ENCODE peak calls at places on chromosome 1, in eight cellular contexts. One of them, this sample, is unnamed.

GRCh38 chr1:6440198-6441126 is 15.9 kb downstream of the ESPN start:
- DNase-seq in fibroblast of lung: peak; percentile 43
- DNase-seq in neural progenitor cell: peak; percentile 84
- DNase-seq in effector memory CD4-positive, alpha-beta T cell: peak; percentile 66
- DNase-seq in left lung: peak; percentile 90
- DNase-seq in Panc1: no peak
- DNase-seq in small intestine: peak; percentile 83
- DNase-seq in CD4-positive, CD25-positive, alpha-beta regulatory T cell: peak; percentile 65
- DNase-seq in this sample: peak; percentile 69

GRCh38 chr1:234515821-234516241 is 36.9 kb upstream of the TARBP1 start:
- DNase-seq in fibroblast of lung: peak; percentile 89
- DNase-seq in neural progenitor cell: no peak
- DNase-seq in effector memory CD4-positive, alpha-beta T cell: no peak
- DNase-seq in left lung: no peak
- DNase-seq in Panc1: no peak
- DNase-seq in small intestine: no peak
- DNase-seq in CD4-positive, CD25-positive, alpha-beta regulatory T cell: no peak
- DNase-seq in this sample: no peak

GRCh38 chr1:220564216-220564615 is 36.3 kb downstream of the MARK1 start:
- DNase-seq in fibroblast of lung: no peak
- DNase-seq in neural progenitor cell: no peak
- DNase-seq in effector memory CD4-positive, alpha-beta T cell: no peak
- DNase-seq in left lung: no peak
- DNase-seq in Panc1: no peak
- DNase-seq in small intestine: no peak
- DNase-seq in CD4-positive, CD25-positive, alpha-beta regulatory T cell: no peak
- DNase-seq in this sample: no peak

GRCh38 chr1:10561497-10561896 is 86.7 kb downstream of the PEX14 start:
- DNase-seq in fibroblast of lung: peak; percentile 65
- DNase-seq in neural progenitor cell: no peak
- DNase-seq in effector memory CD4-positive, alpha-beta T cell: no peak
- DNase-seq in left lung: no peak
- DNase-seq in Panc1: no peak
- DNase-seq in small intestine: no peak
- DNase-seq in CD4-positive, CD25-positive, alpha-beta regulatory T cell: no peak
- DNase-seq in this sample: no peak

GRCh38 chr1:107953551-107953950 is 11.4 kb downstream of the VAV3 start:
- DNase-seq in fibroblast of lung: no peak
- DNase-seq in neural progenitor cell: no peak
- DNase-seq in effector memory CD4-positive, alpha-beta T cell: no peak
- DNase-seq in left lung: no peak
- DNase-seq in Panc1: no peak
- DNase-seq in small intestine: no peak
- DNase-seq in CD4-positive, CD25-positive, alpha-beta regulatory T cell: no peak
- DNase-seq in this sample: no peak

GRCh38 chr1:1535989-1536937 is 4.2 kb downstream of the TMEM240 start:
- DNase-seq in fibroblast of lung: no peak
- DNase-seq in neural progenitor cell: no peak
- DNase-seq in effector memory CD4-positive, alpha-beta T cell: no peak
- DNase-seq in left lung: no peak
- DNase-seq in Panc1: no peak
- DNase-seq in small intestine: no peak
- DNase-seq in CD4-positive, CD25-positive, alpha-beta regulatory T cell: no peak
- DNase-seq in this sample: no peak

GRCh38 chr1:186303911-186304310 is 71.1 kb downstream of the TPR start:
- DNase-seq in fibroblast of lung: no peak
- DNase-seq in neural progenitor cell: no peak
- DNase-seq in effector memory CD4-positive, alpha-beta T cell: no peak
- DNase-seq in left lung: no peak
- DNase-seq in Panc1: no peak
- DNase-seq in small intestine: no peak
- DNase-seq in CD4-positive, CD25-positive, alpha-beta regulatory T cell: peak; percentile 48
- DNase-seq in this sample: no peak

GRCh38 chr1:228340686-228341449 is 65.8 kb downstream of the TRIM11 start:
- DNase-seq in fibroblast of lung: no peak
- DNase-seq in neural progenitor cell: peak; percentile 42
- DNase-seq in effector memory CD4-positive, alpha-beta T cell: no peak
- DNase-seq in left lung: peak; percentile 77
- DNase-seq in Panc1: no peak
- DNase-seq in small intestine: no peak
- DNase-seq in CD4-positive, CD25-positive, alpha-beta regulatory T cell: no peak
- DNase-seq in this sample: peak; percentile 8

GRCh38 chr1:20385630-20386029 is 95.0 kb downstream of the VWA5B1 start:
- DNase-seq in fibroblast of lung: no peak
- DNase-seq in neural progenitor cell: no peak
- DNase-seq in effector memory CD4-positive, alpha-beta T cell: no peak
- DNase-seq in left lung: no peak
- DNase-seq in Panc1: no peak
- DNase-seq in small intestine: no peak
- DNase-seq in CD4-positive, CD25-positive, alpha-beta regulatory T cell: no peak
- DNase-seq in this sample: no peak

GRCh38 chr1:78651247-78651646 is 1.6 kb downstream of the IFI44 start:
- DNase-seq in fibroblast of lung: peak; percentile 39
- DNase-seq in neural progenitor cell: no peak
- DNase-seq in effector memory CD4-positive, alpha-beta T cell: no peak
- DNase-seq in left lung: peak; percentile 56
- DNase-seq in Panc1: no peak
- DNase-seq in small intestine: peak; percentile 28
- DNase-seq in CD4-positive, CD25-positive, alpha-beta regulatory T cell: peak; percentile 40
- DNase-seq in this sample: no peak

GRCh38 chr1:27503961-27504587 is 14.1 kb upstream of the WASF2 start:
- DNase-seq in fibroblast of lung: peak; percentile 63
- DNase-seq in neural progenitor cell: peak; percentile 30
- DNase-seq in effector memory CD4-positive, alpha-beta T cell: no peak
- DNase-seq in left lung: no peak
- DNase-seq in Panc1: no peak
- DNase-seq in small intestine: no peak
- DNase-seq in CD4-positive, CD25-positive, alpha-beta regulatory T cell: no peak
- DNase-seq in this sample: no peak

GRCh38 chr1:59020151-59020997 is 236.5 kb upstream of the JUN start:
- DNase-seq in fibroblast of lung: peak; percentile 78
- DNase-seq in neural progenitor cell: no peak
- DNase-seq in effector memory CD4-positive, alpha-beta T cell: peak; percentile 10
- DNase-seq in left lung: no peak
- DNase-seq in Panc1: peak; percentile 51
- DNase-seq in small intestine: peak; percentile 92
- DNase-seq in CD4-positive, CD25-positive, alpha-beta regulatory T cell: peak; percentile 59
- DNase-seq in this sample: no peak

GRCh38 chr1:18118078-18118477 is 10.5 kb downstream of the IGSF21 start:
- DNase-seq in fibroblast of lung: no peak
- DNase-seq in neural progenitor cell: peak; percentile 49
- DNase-seq in effector memory CD4-positive, alpha-beta T cell: no peak
- DNase-seq in left lung: no peak
- DNase-seq in Panc1: no peak
- DNase-seq in small intestine: no peak
- DNase-seq in CD4-positive, CD25-positive, alpha-beta regulatory T cell: no peak
- DNase-seq in this sample: no peak

GRCh38 chr1:232630047-232630893 is at the start of gene SIPA1L2:
- DNase-seq in fibroblast of lung: peak; percentile 91
- DNase-seq in neural progenitor cell: peak; percentile 98
- DNase-seq in effector memory CD4-positive, alpha-beta T cell: peak; percentile 73
- DNase-seq in left lung: peak; percentile 98
- DNase-seq in Panc1: no peak
- DNase-seq in small intestine: peak; percentile 95
- DNase-seq in CD4-positive, CD25-positive, alpha-beta regulatory T cell: peak; percentile 75
- DNase-seq in this sample: peak; percentile 74

GRCh38 chr1:203464226-203464625 is 11.4 kb upstream of the PRELP start:
- DNase-seq in fibroblast of lung: peak; percentile 68
- DNase-seq in neural progenitor cell: no peak
- DNase-seq in effector memory CD4-positive, alpha-beta T cell: no peak
- DNase-seq in left lung: no peak
- DNase-seq in Panc1: no peak
- DNase-seq in small intestine: no peak
- DNase-seq in CD4-positive, CD25-positive, alpha-beta regulatory T cell: no peak
- DNase-seq in this sample: no peak

GRCh38 chr1:73593804-73594203 is 604.2 kb downstream of the LRRIQ3 start:
- DNase-seq in fibroblast of lung: peak; percentile 50
- DNase-seq in neural progenitor cell: no peak
- DNase-seq in effector memory CD4-positive, alpha-beta T cell: no peak
- DNase-seq in left lung: no peak
- DNase-seq in Panc1: no peak
- DNase-seq in small intestine: no peak
- DNase-seq in CD4-positive, CD25-positive, alpha-beta regulatory T cell: no peak
- DNase-seq in this sample: no peak

GRCh38 chr1:98405581-98406059 is 255.9 kb upstream of the SNX7 start:
- DNase-seq in fibroblast of lung: no peak
- DNase-seq in neural progenitor cell: no peak
- DNase-seq in effector memory CD4-positive, alpha-beta T cell: no peak
- DNase-seq in left lung: no peak
- DNase-seq in Panc1: no peak
- DNase-seq in small intestine: peak; percentile 21
- DNase-seq in CD4-positive, CD25-positive, alpha-beta regulatory T cell: no peak
- DNase-seq in this sample: no peak

GRCh38 chr1:205301220-205301821 is 20.2 kb downstream of the NUAK2 start:
- DNase-seq in fibroblast of lung: peak; percentile 96
- DNase-seq in neural progenitor cell: peak; percentile 99
- DNase-seq in effector memory CD4-positive, alpha-beta T cell: no peak
- DNase-seq in left lung: peak; percentile 91
- DNase-seq in Panc1: no peak
- DNase-seq in small intestine: peak; percentile 41
- DNase-seq in CD4-positive, CD25-positive, alpha-beta regulatory T cell: no peak
- DNase-seq in this sample: no peak

GRCh38 chr1:223492044-223492443 is 98.8 kb downstream of the CCDC185 start:
- DNase-seq in fibroblast of lung: no peak
- DNase-seq in neural progenitor cell: no peak
- DNase-seq in effector memory CD4-positive, alpha-beta T cell: no peak
- DNase-seq in left lung: no peak
- DNase-seq in Panc1: no peak
- DNase-seq in small intestine: no peak
- DNase-seq in CD4-positive, CD25-positive, alpha-beta regulatory T cell: no peak
- DNase-seq in this sample: no peak

DNA sequence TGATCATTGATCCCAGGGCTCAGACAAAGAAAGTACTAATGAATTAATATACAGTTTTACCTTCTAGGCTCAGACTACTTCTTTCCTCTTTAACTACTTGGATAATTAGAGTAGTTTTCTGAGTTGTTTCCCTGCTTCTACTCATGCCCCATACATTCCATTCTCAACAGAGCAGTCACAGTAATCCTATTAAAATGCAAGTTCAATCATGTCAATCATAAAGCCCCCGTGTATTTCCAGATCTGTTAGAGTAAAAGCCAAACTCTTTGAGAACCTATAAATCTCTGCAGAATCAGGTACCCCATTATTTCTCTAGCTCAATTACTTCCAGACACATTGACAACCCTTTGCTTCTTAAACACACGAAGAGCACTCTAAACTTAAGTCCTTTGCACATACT is 242.1 kb upstream of the PRMT6 start:
- DNase-seq in fibroblast of lung: no peak
- DNase-seq in neural progenitor cell: no peak
- DNase-seq in effector memory CD4-positive, alpha-beta T cell: no peak
- DNase-seq in left lung: no peak
- DNase-seq in Panc1: no peak
- DNase-seq in small intestine: no peak
- DNase-seq in CD4-positive, CD25-positive, alpha-beta regulatory T cell: no peak
- DNase-seq in this sample: no peak
- H3K9me3 ChIP-seq in fibroblast of lung: no peaks in the 10 kb centered on the region
- H3K9me3 ChIP-seq in neural progenitor cell: no peaks in the 10 kb centered on the region
- H3K9me3 ChIP-seq in effector memory CD4-positive, alpha-beta T cell: no peaks in the 10 kb centered on the region
- H3K9me3 ChIP-seq in left lung: peaks cover 10% of the 10 kb centered on the region
- H3K9me3 ChIP-seq in Panc1: no peaks in the 10 kb centered on the region
- H3K9me3 ChIP-seq in small intestine: no peaks in the 10 kb centered on the region
- H3K9me3 ChIP-seq in CD4-positive, CD25-positive, alpha-beta regulatory T cell: peaks cover 10% of the 10 kb centered on the region
- H3K9me3 ChIP-seq in this sample: no peaks in the 10 kb centered on the region

DNA sequence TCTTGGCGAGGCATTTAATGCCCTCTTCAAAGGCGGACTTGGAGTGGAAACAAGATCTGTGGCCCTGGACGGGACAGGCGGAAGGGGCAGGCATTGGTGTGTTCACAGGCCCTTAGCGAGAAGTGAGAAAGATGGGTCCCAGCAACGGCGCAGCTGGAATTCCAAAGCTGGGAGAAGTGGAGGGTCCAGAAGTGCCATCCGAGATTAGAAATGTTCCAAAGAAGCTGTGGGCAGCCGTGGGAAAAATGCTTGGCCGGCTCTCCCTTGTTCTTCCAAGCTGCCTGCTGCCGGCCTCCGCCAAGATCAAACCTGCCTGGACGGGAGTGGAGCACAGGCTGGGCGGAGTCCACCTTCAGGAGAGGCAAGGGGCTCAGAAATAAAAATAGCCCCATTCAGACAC is 69.4 kb upstream of the ACTRT2 start:
- DNase-seq in fibroblast of lung: no peak
- DNase-seq in neural progenitor cell: no peak
- DNase-seq in effector memory CD4-positive, alpha-beta T cell: no peak
- DNase-seq in left lung: peak; percentile 39
- DNase-seq in Panc1: no peak
- DNase-seq in small intestine: no peak
- DNase-seq in CD4-positive, CD25-positive, alpha-beta regulatory T cell: no peak
- DNase-seq in this sample: no peak
- H3K9me3 ChIP-seq in fibroblast of lung: no peaks in the 10 kb centered on the region
- H3K9me3 ChIP-seq in neural progenitor cell: peaks cover 26% of the 10 kb centered on the region
- H3K9me3 ChIP-seq in effector memory CD4-positive, alpha-beta T cell: no peaks in the 10 kb centered on the region
- H3K9me3 ChIP-seq in left lung: peaks cover 27% of the 10 kb centered on the region
- H3K9me3 ChIP-seq in Panc1: peaks cover 14% of the 10 kb centered on the region
- H3K9me3 ChIP-seq in small intestine: peaks cover 2% of the 10 kb centered on the region
- H3K9me3 ChIP-seq in CD4-positive, CD25-positive, alpha-beta regulatory T cell: peaks cover 14% of the 10 kb centered on the region
- H3K9me3 ChIP-seq in this sample: no peaks in the 10 kb centered on the region

GRCh38 chr1:214917081-214917635 is 165.4 kb upstream of the KCNK2 start:
- DNase-seq in fibroblast of lung: no peak
- DNase-seq in neural progenitor cell: no peak
- DNase-seq in effector memory CD4-positive, alpha-beta T cell: no peak
- DNase-seq in left lung: no peak
- DNase-seq in Panc1: no peak
- DNase-seq in small intestine: no peak
- DNase-seq in CD4-positive, CD25-positive, alpha-beta regulatory T cell: no peak
- DNase-seq in this sample: no peak

GRCh38 chr1:214912127-214912526 is 170.4 kb upstream of the KCNK2 start:
- DNase-seq in fibroblast of lung: peak; percentile 5
- DNase-seq in neural progenitor cell: no peak
- DNase-seq in effector memory CD4-positive, alpha-beta T cell: no peak
- DNase-seq in left lung: peak; percentile 48
- DNase-seq in Panc1: no peak
- DNase-seq in small intestine: no peak
- DNase-seq in CD4-positive, CD25-positive, alpha-beta regulatory T cell: no peak
- DNase-seq in this sample: no peak
- H3K9me3 ChIP-seq in fibroblast of lung: no peaks in the 10 kb centered on the region
- H3K9me3 ChIP-seq in neural progenitor cell: no peaks in the 10 kb centered on the region
- H3K9me3 ChIP-seq in effector memory CD4-positive, alpha-beta T cell: no peaks in the 10 kb centered on the region
- H3K9me3 ChIP-seq in left lung: no peaks in the 10 kb centered on the region
- H3K9me3 ChIP-seq in Panc1: no peaks in the 10 kb centered on the region
- H3K9me3 ChIP-seq in small intestine: peaks cover under 1% of the 10 kb centered on the region
- H3K9me3 ChIP-seq in CD4-positive, CD25-positive, alpha-beta regulatory T cell: no peaks in the 10 kb centered on the region
- H3K9me3 ChIP-seq in this sample: no peaks in the 10 kb centered on the region

DNA sequence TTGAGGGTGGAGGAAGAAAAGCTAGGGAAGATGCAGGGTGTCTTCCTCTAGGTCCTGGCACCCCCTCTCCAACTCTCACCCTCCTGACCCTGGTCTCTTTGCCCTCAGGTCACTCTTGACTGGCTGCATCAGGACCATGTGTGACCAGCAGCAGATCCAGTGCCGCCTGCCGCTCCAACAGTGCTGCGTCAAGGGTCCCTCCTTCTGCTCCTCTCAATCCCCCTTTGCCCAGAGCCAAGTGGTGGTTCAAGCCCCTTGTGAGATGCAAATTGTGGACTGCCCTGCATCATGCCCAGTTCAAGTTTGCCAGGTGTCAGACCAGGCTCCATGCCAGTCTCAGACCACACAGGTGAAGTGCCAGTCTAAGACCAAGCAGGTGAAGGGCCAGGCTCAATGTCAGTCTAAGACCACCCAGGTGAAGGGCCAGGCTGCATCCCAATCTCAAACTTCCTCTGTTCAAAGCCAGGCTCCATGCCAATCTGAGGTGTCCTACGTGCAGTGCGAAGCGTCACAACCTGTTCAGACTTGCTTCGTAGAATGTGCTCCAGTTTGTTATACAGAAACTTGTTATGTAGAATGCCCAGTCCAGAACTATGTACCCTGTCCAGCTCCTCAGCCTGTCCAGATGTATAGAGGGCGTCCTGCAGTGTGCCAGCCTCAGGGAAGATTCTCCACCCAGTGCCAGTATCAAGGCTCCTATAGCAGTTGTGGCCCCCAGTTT is 1.8 kb downstream of the KPRP start:
- DNase-seq in fibroblast of lung: no peak
- DNase-seq in neural progenitor cell: no peak
- DNase-seq in effector memory CD4-positive, alpha-beta T cell: no peak
- DNase-seq in left lung: no peak
- DNase-seq in Panc1: no peak
- DNase-seq in small intestine: no peak
- DNase-seq in CD4-positive, CD25-positive, alpha-beta regulatory T cell: no peak
- DNase-seq in this sample: no peak
- H3K9me3 ChIP-seq in fibroblast of lung: no peaks in the 10 kb centered on the region
- H3K9me3 ChIP-seq in neural progenitor cell: peaks cover 22% of the 10 kb centered on the region
- H3K9me3 ChIP-seq in effector memory CD4-positive, alpha-beta T cell: no peaks in the 10 kb centered on the region
- H3K9me3 ChIP-seq in left lung: no peaks in the 10 kb centered on the region
- H3K9me3 ChIP-seq in Panc1: no peaks in the 10 kb centered on the region
- H3K9me3 ChIP-seq in small intestine: no peaks in the 10 kb centered on the region
- H3K9me3 ChIP-seq in CD4-positive, CD25-positive, alpha-beta regulatory T cell: no peaks in the 10 kb centered on the region
- H3K9me3 ChIP-seq in this sample: no peaks in the 10 kb centered on the region

This sample was measured in T-helper 17 cell.